ENCODE peak calls at places on chromosomes 11 and 22, in ten cellular contexts. F is CD8-positive, alpha-beta T cell; R is stimulated activated CD8-positive, alpha-beta memory T cell treated with anti-CD3 and anti-CD28 coated beads, Interleukin-7, amount 100 ng/mL, for 1 hour; E is NCI-H1417; P is AG08396; Q is T-helper 2 cell; I is stimulated activated CD4-positive, alpha-beta T cell treated with anti-CD3 and anti-CD28 coated beads, Interleukin-1b, Interleukin-23, amount 100 ng/mL, for 4 hours; V is OCI-LY7; L is activated effector memory CD4-positive, alpha-beta T cell treated with anti-CD3 and anti-CD28 coated beads, Interleukin-2, amount 50 U/mL, for 16 hours; Y is GOT3. M is an unnamed sample.

GRCh38 chr11:2269601-2270321 is 627 bp downstream of the ASCL2 start:
- DNase-seq in P (peak), I (no peak), V (no peak), L (peak), Y (no peak), E (no peak), R (no peak), Q (no peak), F (no peak), M (no peak)

GRCh38 chr22:25485626-25486545 is 78.6 kb upstream of the GRK3 start:
- DNase-seq in R (no peak), F (no peak), Y (no peak), V (no peak), I (no peak), Q (no peak), P (no peak), E (no peak), L (no peak), M (no peak)

GRCh38 chr11:122138759-122139594 is 23.0 kb upstream of the BLID start:
- DNase-seq in P (no peak), V (no peak), F (no peak), Y (no peak), R (no peak), L (no peak), Q (no peak), E (no peak), I (no peak), M (no peak)

GRCh38 chr22:45742866-45743450 is 71.3 kb downstream of the ATXN10 start:
- DNase-seq in Y (no peak), F (no peak), Q (no peak), E (no peak), L (no peak), P (no peak), V (no peak), I (no peak), R (no peak), M (no peak)

GRCh38 chr11:69005631-69006368 is 7.2 kb downstream of the MRGPRF start:
- DNase-seq in I (no peak), E (no peak), Y (no peak), R (no peak), Q (no peak), F (no peak), L (peak), P (no peak), V (no peak), M (no peak)

GRCh38 chr11:92552942-92553341 is 328.3 kb downstream of the FAT3 start:
- DNase-seq in Q (no peak), E (no peak), Y (no peak), I (no peak), V (no peak), P (no peak), F (no peak), L (no peak), R (no peak), M (no peak)

GRCh38 chr11:71545405-71545966 is 2.7 kb upstream of the KRTAP5-9 start:
- DNase-seq in L (no peak), R (no peak), I (no peak), F (no peak), P (no peak), V (no peak), Y (no peak), Q (no peak), E (no peak), M (no peak)

GRCh38 chr11:73177380-73178091 is 35.4 kb upstream of the FCHSD2 start:
- DNase-seq in P (no peak), I (no peak), Q (no peak), E (no peak), F (no peak), V (no peak), R (no peak), Y (no peak), L (peak), M (peak)

GRCh38 chr11:70727899-70728620 is 329.7 kb downstream of the CTTN start:
- DNase-seq in Q (no peak), E (peak), Y (no peak), L (no peak), I (no peak), V (no peak), P (no peak), F (no peak), R (no peak), M (no peak)

GRCh38 chr22:44975444-44976262 is 34.2 kb downstream of the PHF21B start:
- DNase-seq in Q (peak), L (peak), Y (peak), P (peak), R (no peak), V (peak), F (peak), E (peak), I (no peak), M (no peak)

GRCh38 chr11:91248199-91248807 is 976.3 kb upstream of the FAT3 start:
- DNase-seq in I (no peak), R (no peak), V (peak), E (peak), P (no peak), L (no peak), Q (no peak), F (no peak), Y (no peak), M (no peak)

GRCh38 chr11:126029237-126029636 is 33.4 kb downstream of the CDON start:
- DNase-seq in P (no peak), E (no peak), I (no peak), Y (no peak), L (no peak), V (no peak), F (no peak), Q (no peak), R (no peak), M (no peak)

GRCh38 chr11:31817054-31817620 is 6.0 kb upstream of the PAX6 start:
- DNase-seq in P (peak), Q (no peak), Y (no peak), L (no peak), F (no peak), I (no peak), E (no peak), V (no peak), R (no peak), M (no peak)

GRCh38 chr22:28629420-28630184 is 50.0 kb downstream of the TTC28 start:
- DNase-seq in I (no peak), Q (no peak), V (no peak), F (no peak), E (no peak), L (no peak), P (no peak), R (no peak), Y (no peak), M (no peak)

GRCh38 chr11:27085605-27086004 is 45.0 kb downstream of the BBOX1 start:
- DNase-seq in I (no peak), F (no peak), R (no peak), V (no peak), P (no peak), L (no peak), Y (no peak), Q (no peak), E (no peak), M (no peak)

GRCh38 chr22:40452730-40453487 is 82.5 kb downstream of the SGSM3 start:
- DNase-seq in F (no peak), Y (no peak), E (peak), V (no peak), Q (no peak), P (no peak), R (no peak), L (no peak), I (no peak), M (no peak)

GRCh38 chr22:40482391-40482790 is 112.0 kb downstream of the SGSM3 start:
- DNase-seq in P (no peak), E (no peak), R (no peak), V (no peak), I (no peak), L (no peak), F (no peak), Y (no peak), Q (no peak), M (no peak)

GRCh38 chr11:12114487-12115033 is 4.2 kb downstream of the MICAL2 start:
- DNase-seq in I (no peak), V (no peak), Q (no peak), R (no peak), L (no peak), F (no peak), E (no peak), Y (no peak), P (no peak), M (no peak)

GRCh38 chr11:111913997-111914396 is 1.5 kb downstream of the HSPB2 start:
- DNase-seq in L (no peak), F (no peak), V (no peak), Y (no peak), Q (no peak), E (no peak), P (peak), R (no peak), I (no peak), M (no peak)

GRCh38 chr11:110777765-110778164 is 65.5 kb upstream of the ARHGAP20 start:
- DNase-seq in I (no peak), F (no peak), E (no peak), L (no peak), Y (no peak), P (peak), Q (no peak), R (no peak), V (no peak), M (no peak)

GRCh38 chr11:6437423-6437822 is 3.4 kb downstream of the HPX start:
- DNase-seq in V (no peak), F (no peak), I (no peak), R (no peak), E (no peak), P (no peak), Y (no peak), L (no peak), Q (no peak), M (no peak)